ENCODE peak calls at places on chromosomes 6 and 20, in five cellular contexts. One of them, this sample, is unnamed.

GRCh38 chr20:12171927-12172581 is 254.4 kb downstream of the BTBD3 start:
- DNase-seq in hepatocyte: no peak
- DNase-seq in RWPE1: no peak
- DNase-seq in GM20000: no peak
- DNase-seq in GM12865: no peak
- DNase-seq in this sample: no peak

GRCh38 chr20:50019466-50020256 is 36.9 kb downstream of the SNAI1 start:
- DNase-seq in hepatocyte: no peak
- DNase-seq in RWPE1: peak
- DNase-seq in GM20000: no peak
- DNase-seq in GM12865: no peak
- DNase-seq in this sample: no peak

GRCh38 chr6:139109558-139109957 is 25.3 kb upstream of the HECA start:
- DNase-seq in hepatocyte: peak
- DNase-seq in RWPE1: no peak
- DNase-seq in GM20000: no peak
- DNase-seq in GM12865: peak
- DNase-seq in this sample: no peak

GRCh38 chr6:165231581-165232276 is 77.7 kb downstream of the C6orf118 start:
- DNase-seq in hepatocyte: peak
- DNase-seq in RWPE1: peak
- DNase-seq in GM20000: no peak
- DNase-seq in GM12865: peak
- DNase-seq in this sample: no peak

GRCh38 chr6:156474507-156475120 is 302.6 kb upstream of the ARID1B start:
- DNase-seq in hepatocyte: no peak
- DNase-seq in RWPE1: no peak
- DNase-seq in GM20000: peak
- DNase-seq in GM12865: peak
- DNase-seq in this sample: no peak

GRCh38 chr6:30219244-30219643 is 6.0 kb upstream of the TRIM26 start:
- DNase-seq in hepatocyte: peak
- DNase-seq in RWPE1: peak
- DNase-seq in GM20000: peak
- DNase-seq in GM12865: peak
- DNase-seq in this sample: no peak

GRCh38 chr20:16518068-16518783 is 55.0 kb downstream of the KIF16B start:
- DNase-seq in hepatocyte: peak
- DNase-seq in RWPE1: peak
- DNase-seq in GM20000: peak
- DNase-seq in GM12865: peak
- DNase-seq in this sample: no peak

GRCh38 chr6:128303870-128304269 is 216.5 kb downstream of the PTPRK start:
- DNase-seq in hepatocyte: no peak
- DNase-seq in RWPE1: no peak
- DNase-seq in GM20000: no peak
- DNase-seq in GM12865: no peak
- DNase-seq in this sample: no peak

GRCh38 chr6:75531174-75531573 is 37.6 kb upstream of the FILIP1 start:
- DNase-seq in hepatocyte: no peak
- DNase-seq in RWPE1: no peak
- DNase-seq in GM20000: no peak
- DNase-seq in GM12865: no peak
- DNase-seq in this sample: no peak

DNA sequence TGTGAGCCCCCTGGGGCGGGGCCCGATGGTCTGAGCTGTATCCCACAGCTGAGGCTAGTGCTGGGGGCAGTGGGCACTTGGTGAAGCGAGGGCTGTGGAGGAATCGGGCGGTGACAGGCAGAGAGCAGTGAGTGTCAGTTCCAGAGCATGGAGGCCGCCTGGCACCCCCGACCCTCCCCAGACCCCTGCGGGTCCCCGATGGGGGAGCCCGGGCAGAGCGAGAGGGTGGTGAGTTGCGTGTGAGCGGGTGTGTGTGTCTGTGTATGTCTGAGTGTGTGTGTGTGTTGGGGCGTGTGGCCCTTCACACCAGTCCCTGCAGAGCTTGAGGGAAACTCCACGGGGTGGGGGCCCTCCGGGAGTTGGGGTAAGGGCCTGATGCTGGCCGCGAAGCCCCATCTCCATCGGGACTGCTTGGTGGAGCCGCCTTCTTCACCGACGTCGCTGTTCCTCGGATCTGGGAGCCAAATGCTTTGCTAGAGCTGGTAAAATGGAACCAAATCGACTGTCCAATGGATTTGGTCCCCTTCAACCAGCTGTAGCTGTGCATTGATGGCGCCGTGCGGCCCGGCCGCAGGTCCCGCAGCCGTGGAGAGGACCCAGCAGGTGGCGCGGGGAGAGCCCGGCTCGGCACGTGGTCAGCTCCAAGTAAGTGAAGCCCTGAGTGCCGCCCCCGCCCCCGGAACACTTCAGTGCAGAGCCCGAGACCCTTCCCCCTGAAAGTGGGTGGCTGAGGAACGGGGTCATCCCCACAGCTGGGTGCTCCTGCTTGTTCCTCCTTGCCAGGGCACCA is 77.7 kb upstream of the SLCO4A1 start:
- DNase-seq in hepatocyte: no peak
- DNase-seq in RWPE1: no peak
- DNase-seq in GM20000: no peak
- DNase-seq in GM12865: no peak
- DNase-seq in this sample: no peak
- TF ChIP-seq CTCF in hepatocyte: no peak
- TF ChIP-seq CTCF in RWPE1: no peak
- TF ChIP-seq CTCF in GM20000: no peak
- TF ChIP-seq CTCF in GM12865: no peak
- TF ChIP-seq CTCF in this sample: no peak

DNA sequence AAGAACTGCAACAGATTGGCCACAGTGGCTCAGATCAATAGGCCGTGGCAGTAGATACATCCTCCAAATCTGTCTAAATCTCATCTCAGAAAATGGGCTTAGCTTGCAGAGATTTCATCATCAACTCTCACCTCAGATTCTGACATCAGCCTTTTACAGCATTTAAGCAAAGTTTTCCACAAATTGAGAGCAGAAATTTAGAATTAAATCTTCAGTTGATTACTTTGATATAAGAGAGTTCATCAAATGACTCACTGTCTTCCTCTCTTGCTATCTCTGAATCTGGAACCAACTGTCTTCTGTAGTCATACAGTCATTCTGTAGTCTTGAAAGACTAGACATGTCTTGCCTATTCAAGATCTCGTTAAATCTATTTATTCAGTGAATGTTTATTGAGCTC is 45.2 kb upstream of the CTAGE9 start:
- DNase-seq in hepatocyte: no peak
- DNase-seq in RWPE1: no peak
- DNase-seq in GM20000: no peak
- DNase-seq in GM12865: no peak
- DNase-seq in this sample: no peak
- TF ChIP-seq CTCF in hepatocyte: no peak
- TF ChIP-seq CTCF in RWPE1: no peak
- TF ChIP-seq CTCF in GM20000: no peak
- TF ChIP-seq CTCF in GM12865: no peak
- TF ChIP-seq CTCF in this sample: no peak

GRCh38 chr20:35571566-35571965 is 29.7 kb downstream of the ERGIC3 start:
- DNase-seq in hepatocyte: no peak
- DNase-seq in RWPE1: no peak
- DNase-seq in GM20000: no peak
- DNase-seq in GM12865: no peak
- DNase-seq in this sample: no peak
- TF ChIP-seq CTCF in hepatocyte: no peak
- TF ChIP-seq CTCF in RWPE1: no peak
- TF ChIP-seq CTCF in GM20000: no peak
- TF ChIP-seq CTCF in GM12865: no peak
- TF ChIP-seq CTCF in this sample: no peak

GRCh38 chr6:4844108-4844507 is 67.9 kb downstream of the CDYL start:
- DNase-seq in hepatocyte: no peak
- DNase-seq in RWPE1: no peak
- DNase-seq in GM20000: no peak
- DNase-seq in GM12865: no peak
- DNase-seq in this sample: no peak
- TF ChIP-seq CTCF in hepatocyte: peak
- TF ChIP-seq CTCF in RWPE1: no peak
- TF ChIP-seq CTCF in GM20000: peak
- TF ChIP-seq CTCF in GM12865: peak
- TF ChIP-seq CTCF in this sample: peak

DNA sequence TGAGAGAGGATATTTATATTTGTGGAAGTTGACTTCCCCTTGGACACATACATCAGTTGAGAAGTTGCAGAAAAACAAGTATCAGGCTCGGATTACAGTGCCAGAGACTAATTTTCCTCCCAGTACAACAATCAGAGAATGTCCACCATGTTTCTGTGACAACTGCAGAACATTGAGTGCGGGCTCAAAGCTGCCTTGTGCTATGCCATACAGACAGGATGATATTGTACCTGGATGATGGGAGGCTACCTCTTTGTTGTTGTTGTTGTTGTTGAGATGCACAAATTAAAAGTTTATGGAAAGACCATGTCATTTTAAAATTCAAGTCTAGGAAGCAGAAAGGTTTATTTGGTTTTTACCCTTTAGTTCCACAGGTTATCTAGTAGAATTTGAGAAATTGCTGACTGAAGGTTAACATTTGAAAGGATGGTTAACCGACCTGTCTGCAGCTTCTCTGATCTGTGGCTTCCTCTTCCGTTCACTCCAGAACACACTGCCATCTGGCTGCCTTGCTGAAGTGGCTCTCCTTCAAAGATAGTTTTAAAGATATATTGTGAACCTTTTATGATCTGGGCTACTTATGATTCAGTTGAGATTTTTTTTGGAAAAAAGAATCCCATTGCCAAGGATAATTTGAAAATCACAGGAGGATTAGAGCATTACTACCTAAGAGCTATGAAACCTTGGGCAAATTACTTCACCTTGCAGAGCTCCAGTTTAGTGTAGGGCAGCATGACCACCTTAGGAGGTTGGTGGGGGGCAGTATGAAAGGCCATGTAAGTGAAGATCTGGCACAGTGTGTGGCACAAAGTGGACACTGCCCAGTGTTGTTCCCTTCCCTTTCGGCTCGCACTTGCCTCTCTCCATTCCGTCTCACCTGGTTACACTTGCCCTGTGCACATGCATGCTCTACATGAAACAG is 15.9 kb downstream of the TMEM200A start:
- DNase-seq in hepatocyte: no peak
- DNase-seq in RWPE1: no peak
- DNase-seq in GM20000: no peak
- DNase-seq in GM12865: peak
- DNase-seq in this sample: no peak
- TF ChIP-seq CTCF in hepatocyte: peak
- TF ChIP-seq CTCF in RWPE1: no peak
- TF ChIP-seq CTCF in GM20000: peak
- TF ChIP-seq CTCF in GM12865: peak
- TF ChIP-seq CTCF in this sample: peak

This sample was measured in chondrocyte.